ENCODE peak calls at places on chromosome 6, in nine cellular contexts. L, D, U, B, S, W, Y, G and E are unnamed samples.

GRCh38 chr6:130752292-130752691 is 74.9 kb upstream of the SMLR1 start:
- DNase-seq in L (no peak), D (no peak), U (no peak), B (no peak), S (no peak), W (no peak), Y (no peak), G (no peak), E (no peak)

GRCh38 chr6:77669913-77670312 is 17.1 kb downstream of the MEI4 start:
- DNase-seq in L (no peak), D (no peak), U (no peak), B (no peak), S (no peak), W (no peak), Y (no peak), G (no peak), E (no peak)

GRCh38 chr6:100573169-100573568 is 108.4 kb upstream of the SIM1 start:
- DNase-seq in L (no peak), D (peak; percentile 18), U (no peak), B (no peak), S (peak; percentile 60), W (no peak), Y (peak; percentile 78), G (peak; percentile 8), E (no peak)

GRCh38 chr6:118551063-118551672 is 3.1 kb downstream of the PLN start:
- DNase-seq in L (peak; percentile 32), D (peak; percentile 45), U (peak; percentile 36), B (peak; percentile 26), S (peak; percentile 56), W (no peak), Y (peak; percentile 77), G (peak; percentile 64), E (no peak)

GRCh38 chr6:81788748-81789147 is 36.3 kb upstream of the TENT5A start:
- DNase-seq in L (peak; percentile 15), D (no peak), U (no peak), B (no peak), S (no peak), W (no peak), Y (peak; percentile 8), G (no peak), E (no peak)

GRCh38 chr6:160141001-160141726 is 19.5 kb downstream of the SLC22A1 start:
- DNase-seq in L (no peak), D (no peak), U (no peak), B (no peak), S (peak; percentile 71), W (no peak), Y (peak; percentile 47), G (no peak), E (no peak)

GRCh38 chr6:40325791-40326190 is 261.4 kb downstream of the LRFN2 start:
- DNase-seq in L (no peak), D (no peak), U (no peak), B (no peak), S (no peak), W (no peak), Y (no peak), G (no peak), E (no peak)

GRCh38 chr6:133704371-133704770 is 184.5 kb upstream of the TCF21 start:
- DNase-seq in L (no peak), D (no peak), U (no peak), B (no peak), S (no peak), W (no peak), Y (peak; percentile 42), G (no peak), E (no peak)

GRCh38 chr6:28758046-28758817 is 165.6 kb downstream of the TRIM27 start:
- DNase-seq in L (peak; percentile 65), D (peak; percentile 55), U (peak; percentile 46), B (no peak), S (peak; percentile 69), W (no peak), Y (peak; percentile 75), G (no peak), E (no peak)

GRCh38 chr6:167782698-167783517 is 43.8 kb upstream of the AFDN start:
- DNase-seq in L (no peak), D (no peak), U (no peak), B (no peak), S (no peak), W (no peak), Y (no peak), G (no peak), E (no peak)

GRCh38 chr6:56370591-56371198 is 123.3 kb upstream of the COL21A1 start:
- DNase-seq in L (peak; percentile 72), D (peak; percentile 37), U (no peak), B (no peak), S (peak; percentile 89), W (no peak), Y (peak; percentile 90), G (peak; percentile 44), E (no peak)

GRCh38 chr6:85669735-85670194 is 27.1 kb upstream of the SYNCRIP start:
- DNase-seq in L (no peak), D (no peak), U (no peak), B (peak; percentile 23), S (peak; percentile 37), W (no peak), Y (peak; percentile 85), G (no peak), E (no peak)

GRCh38 chr6:126927841-126928240 is 190.6 kb upstream of the RSPO3 start:
- DNase-seq in L (no peak), D (no peak), U (no peak), B (no peak), S (no peak), W (no peak), Y (no peak), G (no peak), E (no peak)

GRCh38 chr6:17115251-17116089 is 13.6 kb downstream of the STMND1 start:
- DNase-seq in L (peak; percentile 41), D (peak; percentile 75), U (no peak), B (no peak), S (peak; percentile 88), W (no peak), Y (peak; percentile 94), G (peak; percentile 34), E (no peak)

GRCh38 chr6:13664703-13665352 is 46.8 kb downstream of the RANBP9 start:
- DNase-seq in L (no peak), D (no peak), U (no peak), B (no peak), S (no peak), W (no peak), Y (peak; percentile 52), G (no peak), E (no peak)

GRCh38 chr6:148493374-148493773 is 150.7 kb downstream of the SASH1 start:
- DNase-seq in L (no peak), D (no peak), U (no peak), B (no peak), S (no peak), W (no peak), Y (no peak), G (no peak), E (no peak)

GRCh38 chr6:117264487-117265424 is 602 bp upstream of the VGLL2 start:
- DNase-seq in L (no peak), D (no peak), U (peak; percentile 51), B (peak; percentile 41), S (no peak), W (peak; percentile 25), Y (peak; percentile 26), G (no peak), E (no peak)

GRCh38 chr6:144327081-144327480 is 41.9 kb downstream of the UTRN start:
- DNase-seq in L (no peak), D (no peak), U (no peak), B (peak; percentile 39), S (no peak), W (no peak), Y (no peak), G (no peak), E (no peak)

GRCh38 chr6:27592107-27592480 is 119.2 kb upstream of the ZNF184 start:
- DNase-seq in L (peak; percentile 12), D (no peak), U (peak; percentile 51), B (peak; percentile 61), S (no peak), W (no peak), Y (peak; percentile 63), G (peak; percentile 36), E (no peak)

GRCh38 chr6:11323666-11324452 is 91.4 kb upstream of the NEDD9 start:
- DNase-seq in L (no peak), D (no peak), U (no peak), B (no peak), S (no peak), W (no peak), Y (no peak), G (no peak), E (no peak)